ENCODE peak calls at places on chromosomes 2 and 18, in nine cellular contexts. R is endothelial cell of umbilical vein, B is neuronal stem cell, J is Karpas-422, K is heart right ventricle, S is pancreas, T is spleen, U is tibial nerve, Y is HCT116. G is an unnamed sample.
A peak's percentile ranks its signal among the peaks of the same experiment; 100 is the strongest.

GRCh38 chr2:41836944-41837343 is 210.9 kb upstream of the PKDCC start:
- DNase-seq in R (peak; percentile 43), B (peak; percentile 76), J (peak; percentile 69), K (no peak), S (no peak), T (no peak), U (no peak), Y (peak; percentile 7), G (no peak)

GRCh38 chr2:180676520-180676919 is 303.9 kb upstream of the UBE2E3 start:
- DNase-seq in R (no peak), B (no peak), J (no peak), K (no peak), S (no peak), T (no peak), U (no peak), Y (no peak), G (no peak)

GRCh38 chr2:26805241-26805676 is 19.4 kb downstream of the CENPA start:
- DNase-seq in R (no peak), B (no peak), J (no peak), K (no peak), S (no peak), T (no peak), U (no peak), Y (peak; percentile 39), G (no peak)

GRCh38 chr2:7427293-7428060 is 510.3 kb downstream of the RNF144A start:
- DNase-seq in R (peak; percentile 54), B (peak; percentile 72), J (peak; percentile 91), K (no peak), S (no peak), T (no peak), U (peak; percentile 49), Y (peak; percentile 38), G (no peak)

GRCh38 chr18:9918016-9918680 is 4.3 kb downstream of the VAPA start:
- DNase-seq in R (peak; percentile 92), B (no peak), J (no peak), K (no peak), S (no peak), T (no peak), U (no peak), Y (no peak), G (no peak)

GRCh38 chr2:14535156-14535555 is 97.4 kb upstream of the LRATD1 start:
- DNase-seq in R (no peak), B (no peak), J (no peak), K (no peak), S (no peak), T (no peak), U (no peak), Y (no peak), G (no peak)

GRCh38 chr18:25229080-25229479 is 122.9 kb downstream of the ZNF521 start:
- DNase-seq in R (peak; percentile 100), B (no peak), J (no peak), K (no peak), S (no peak), T (no peak), U (no peak), Y (no peak), G (no peak)

GRCh38 chr2:109129921-109130725 is 1.1 kb downstream of the SH3RF3 start:
- DNase-seq in R (peak; percentile 47), B (no peak), J (no peak), K (peak; percentile 19), S (peak; percentile 60), T (peak; percentile 79), U (no peak), Y (no peak), G (no peak)

GRCh38 chr2:190972846-190973245 is 41.1 kb downstream of the STAT1 start:
- DNase-seq in R (no peak), B (no peak), J (no peak), K (no peak), S (no peak), T (no peak), U (no peak), Y (no peak), G (no peak)

GRCh38 chr2:19673213-19673791 is 228.5 kb downstream of the TTC32 start:
- DNase-seq in R (no peak), B (no peak), J (no peak), K (no peak), S (no peak), T (no peak), U (no peak), Y (no peak), G (no peak)

GRCh38 chr2:64646007-64646880 is 7.5 kb downstream of the SERTAD2 start:
- DNase-seq in R (peak; percentile 89), B (peak; percentile 81), J (peak; percentile 96), K (peak; percentile 89), S (peak; percentile 97), T (peak; percentile 95), U (peak; percentile 96), Y (peak; percentile 64), G (peak; percentile 93)

GRCh38 chr2:18455256-18455862 is 105.1 kb downstream of the RDH14 start:
- DNase-seq in R (no peak), B (no peak), J (peak; percentile 43), K (no peak), S (no peak), T (no peak), U (no peak), Y (no peak), G (no peak)

GRCh38 chr2:206858972-206859739 is 80.2 kb upstream of the CPO start:
- DNase-seq in R (no peak), B (no peak), J (no peak), K (no peak), S (no peak), T (no peak), U (no peak), Y (no peak), G (no peak)

GRCh38 chr18:3806656-3807055 is 356.7 kb downstream of the TGIF1 start:
- DNase-seq in R (no peak), B (no peak), J (no peak), K (no peak), S (no peak), T (no peak), U (no peak), Y (no peak), G (no peak)

GRCh38 chr2:46296216-46296839 is 879 bp upstream of the EPAS1 start:
- DNase-seq in R (no peak), B (no peak), J (no peak), K (peak; percentile 58), S (no peak), T (peak; percentile 89), U (peak; percentile 62), Y (no peak), G (peak; percentile 80)

GRCh38 chr2:105431367-105432088 is 32.7 kb upstream of the FHL2 start:
- DNase-seq in R (no peak), B (no peak), J (no peak), K (peak; percentile 71), S (no peak), T (no peak), U (peak; percentile 32), Y (no peak), G (peak; percentile 60)

GRCh38 chr18:60215432-60215831 is 157.1 kb downstream of the MC4R start:
- DNase-seq in R (no peak), B (no peak), J (no peak), K (no peak), S (no peak), T (no peak), U (no peak), Y (no peak), G (no peak)

GRCh38 chr2:47070920-47071824 is 83.9 kb downstream of the STPG4 start:
- DNase-seq in R (peak; percentile 65), B (no peak), J (no peak), K (peak; percentile 71), S (no peak), T (no peak), U (peak; percentile 84), Y (no peak), G (peak; percentile 95)

GRCh38 chr2:24586955-24587354 is 95.9 kb downstream of the NCOA1 start:
- DNase-seq in R (no peak), B (no peak), J (no peak), K (no peak), S (no peak), T (no peak), U (no peak), Y (no peak), G (no peak)

DNA sequence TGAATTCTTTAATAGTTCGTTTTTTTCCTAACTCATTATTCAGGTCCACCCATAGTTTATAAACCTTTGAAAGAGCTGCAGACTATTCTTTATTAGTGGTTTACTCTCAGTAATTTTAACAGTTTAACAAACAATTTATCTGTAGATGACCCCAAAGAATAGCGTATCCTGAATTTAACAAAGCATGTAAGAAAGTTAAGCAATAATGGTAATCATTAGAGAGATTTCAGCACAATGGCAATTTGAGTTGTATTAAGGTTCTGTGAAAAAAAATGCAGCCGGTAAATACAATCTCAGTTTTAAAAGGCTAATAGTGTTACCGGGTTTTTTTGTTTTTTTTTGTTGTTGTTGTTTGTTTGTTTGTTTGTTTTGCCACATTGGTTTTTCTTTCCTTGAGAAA is 40.3 kb downstream of the RBM45 start:
- DNase-seq in R (no peak), B (no peak), J (no peak), K (no peak), S (no peak), T (no peak), U (no peak), Y (no peak), G (no peak)
- H3K36me3 ChIP-seq in R (no peaks in the 10 kb centered on the region), B (no peaks in the 10 kb centered on the region), J (no peaks in the 10 kb centered on the region), K (no peaks in the 10 kb centered on the region), S (no peaks in the 10 kb centered on the region), T (no peaks in the 10 kb centered on the region), U (no peaks in the 10 kb centered on the region), Y (no peaks in the 10 kb centered on the region), G (no peaks in the 10 kb centered on the region)

DNA sequence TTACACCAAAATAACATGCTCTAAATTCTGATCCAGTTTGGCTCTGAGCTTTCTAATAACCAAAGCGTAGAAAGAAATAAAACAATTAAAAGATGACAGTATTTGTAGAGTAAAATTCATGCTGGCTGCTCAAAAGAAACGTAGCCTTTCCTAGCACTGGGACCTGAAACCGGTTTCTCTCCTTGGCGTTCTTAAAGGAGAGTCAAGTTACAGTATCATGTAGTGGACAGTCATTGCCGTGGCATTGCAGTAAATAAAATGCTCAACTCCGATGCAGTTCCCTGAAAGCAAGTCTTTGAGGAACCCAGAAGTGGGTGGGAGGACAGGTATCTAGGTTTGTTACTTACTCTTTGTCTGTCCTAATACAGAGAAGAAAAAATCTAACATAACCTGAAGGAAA is 52.7 kb upstream of the ITM2C start:
- DNase-seq in R (no peak), B (no peak), J (no peak), K (no peak), S (no peak), T (no peak), U (no peak), Y (no peak), G (no peak)
- H3K36me3 ChIP-seq in R (peaks cover 19% of the 10 kb centered on the region), B (peaks cover 12% of the 10 kb centered on the region), J (peaks cover 16% of the 10 kb centered on the region), K (peaks cover 6% of the 10 kb centered on the region), S (peaks cover 7% of the 10 kb centered on the region), T (peaks cover 92% of the 10 kb centered on the region), U (peaks cover 64% of the 10 kb centered on the region), Y (peaks cover 25% of the 10 kb centered on the region), G (peaks cover 48% of the 10 kb centered on the region)

DNA sequence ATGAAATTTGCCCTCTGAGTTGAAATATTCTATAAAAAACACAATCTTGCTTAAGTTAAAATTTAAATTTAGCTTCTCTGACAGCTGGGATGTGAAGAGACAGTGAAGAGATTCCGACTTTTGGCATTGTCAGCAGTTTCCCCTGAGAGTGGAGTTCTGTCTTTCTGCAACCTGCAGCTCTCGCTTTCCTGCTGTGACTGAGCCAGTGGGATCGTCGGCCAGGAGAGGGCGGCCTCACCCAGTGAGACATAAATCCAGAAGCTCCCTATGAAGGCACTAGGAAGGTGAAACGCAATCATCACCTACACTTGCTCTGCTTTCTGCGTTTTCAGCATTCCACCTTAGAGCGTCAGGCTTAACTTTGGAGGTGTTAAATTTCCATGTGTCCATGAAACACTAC is 75.4 kb upstream of the HNMT start:
- DNase-seq in R (peak; percentile 31), B (peak; percentile 33), J (peak; percentile 49), K (peak; percentile 19), S (peak; percentile 64), T (no peak), U (no peak), Y (peak; percentile 10), G (no peak)
- H3K36me3 ChIP-seq in R (no peaks in the 10 kb centered on the region), B (no peaks in the 10 kb centered on the region), J (no peaks in the 10 kb centered on the region), K (no peaks in the 10 kb centered on the region), S (no peaks in the 10 kb centered on the region), T (no peaks in the 10 kb centered on the region), U (no peaks in the 10 kb centered on the region), Y (no peaks in the 10 kb centered on the region), G (no peaks in the 10 kb centered on the region)

GRCh38 chr2:97738236-97739019 is 25.1 kb downstream of the ZAP70 start:
- DNase-seq in R (no peak), B (no peak), J (no peak), K (no peak), S (no peak), T (peak; percentile 50), U (no peak), Y (no peak), G (no peak)
- H3K36me3 ChIP-seq in R (no peaks in the 10 kb centered on the region), B (no peaks in the 10 kb centered on the region), J (no peaks in the 10 kb centered on the region), K (no peaks in the 10 kb centered on the region), S (no peaks in the 10 kb centered on the region), T (peaks cover 62% of the 10 kb centered on the region), U (peaks cover 4% of the 10 kb centered on the region), Y (no peaks in the 10 kb centered on the region), G (no peaks in the 10 kb centered on the region)